ENCODE peak calls at places on chromosomes 3 and 15, in five cellular contexts. K, W, V, B and J are unnamed samples.
A peak's percentile ranks its signal among the peaks of the same experiment; 100 is the strongest.

GRCh38 chr3:187986514-187986934 is 167.4 kb upstream of the LPP start:
- DNase-seq in K (peak; percentile 70), W (peak; percentile 73), B (no peak), V (no peak), J (no peak)

GRCh38 chr3:98350082-98350481 is 3.6 kb upstream of the OR5K4 start:
- DNase-seq in W (no peak), B (no peak), V (no peak), K (no peak), J (no peak)

GRCh38 chr3:37544869-37545352 is 316.8 kb upstream of the CTDSPL start:
- DNase-seq in K (no peak), V (no peak), W (no peak), B (no peak), J (no peak)

GRCh38 chr3:49238274-49239127 is 38.5 kb downstream of the C3orf62 start:
- DNase-seq in W (no peak), K (no peak), B (no peak), V (no peak), J (no peak)

GRCh38 chr3:143157957-143158548 is 38.5 kb downstream of the CHST2 start:
- DNase-seq in B (no peak), V (no peak), K (no peak), W (no peak), J (no peak)

GRCh38 chr3:134381836-134382442 is 7.7 kb upstream of the AMOTL2 start:
- DNase-seq in V (no peak), K (no peak), B (peak; percentile 79), W (no peak), J (peak; percentile 60)

GRCh38 chr3:101513419-101513986 is 491 bp upstream of the SENP7 start:
- DNase-seq in V (no peak), B (no peak), W (no peak), K (no peak), J (no peak)

GRCh38 chr3:53236112-53236841 is 19.5 kb downstream of the TKT start:
- DNase-seq in V (peak; percentile 90), K (peak; percentile 84), B (peak; percentile 72), W (no peak), J (peak; percentile 77)

GRCh38 chr15:45023659-45024320 is 795 bp downstream of the SORD start:
- DNase-seq in V (peak; percentile 83), K (peak; percentile 1), W (peak; percentile 27), B (peak; percentile 63), J (peak; percentile 19)